ENCODE peak calls at places on chromosomes 6 and 20, in five cellular contexts. M, H, R, T and K are unnamed samples.

GRCh38 chr6:42979523-42980177 is 669 bp upstream of the PEX6 start:
- DNase-seq in M (peak), H (no peak), R (no peak), T (no peak), K (no peak)

GRCh38 chr20:4192378-4193048 is 177.2 kb upstream of the RNF24 start:
- DNase-seq in M (no peak), H (no peak), R (no peak), T (no peak), K (no peak)

GRCh38 chr6:87572031-87572430 is 17.8 kb downstream of the RARS2 start:
- DNase-seq in M (peak), H (no peak), R (no peak), T (no peak), K (no peak)

GRCh38 chr20:50194831-50195523 is 4.3 kb downstream of the CEBPB start:
- DNase-seq in M (no peak), H (peak), R (no peak), T (peak), K (no peak)

GRCh38 chr6:106318061-106318460 is 7.5 kb downstream of the ATG5 start:
- DNase-seq in M (no peak), H (no peak), R (no peak), T (no peak), K (no peak)

GRCh38 chr6:52975580-52975979 is 19.5 kb downstream of the GSTA4 start:
- DNase-seq in M (peak), H (no peak), R (no peak), T (no peak), K (no peak)

GRCh38 chr6:11496152-11497060 is 41.1 kb upstream of the TMEM170B start:
- DNase-seq in M (peak), H (no peak), R (peak), T (peak), K (peak)

GRCh38 chr6:163191704-163192537 is 222.6 kb upstream of the QKI start:
- DNase-seq in M (no peak), H (no peak), R (no peak), T (no peak), K (no peak)

GRCh38 chr20:4449977-4450715 is 271.6 kb upstream of the PRND start:
- DNase-seq in M (peak), H (no peak), R (no peak), T (no peak), K (no peak)

GRCh38 chr20:709421-709820 is 33.8 kb upstream of the SCRT2 start:
- DNase-seq in M (no peak), H (no peak), R (no peak), T (no peak), K (no peak)

GRCh38 chr6:111850288-111850937 is 22.8 kb downstream of the FYN start:
- DNase-seq in M (no peak), H (no peak), R (no peak), T (no peak), K (peak)

GRCh38 chr6:53318429-53318828 is 30.3 kb downstream of the ELOVL5 start:
- DNase-seq in M (no peak), H (no peak), R (no peak), T (no peak), K (no peak)

GRCh38 chr20:31853481-31853880 is 8.1 kb upstream of the FOXS1 start:
- DNase-seq in M (no peak), H (peak), R (no peak), T (no peak), K (no peak)
- H3K27ac ChIP-seq in M (no peak), H (no peak), R (no peak), T (no peak), K (no peak)

DNA sequence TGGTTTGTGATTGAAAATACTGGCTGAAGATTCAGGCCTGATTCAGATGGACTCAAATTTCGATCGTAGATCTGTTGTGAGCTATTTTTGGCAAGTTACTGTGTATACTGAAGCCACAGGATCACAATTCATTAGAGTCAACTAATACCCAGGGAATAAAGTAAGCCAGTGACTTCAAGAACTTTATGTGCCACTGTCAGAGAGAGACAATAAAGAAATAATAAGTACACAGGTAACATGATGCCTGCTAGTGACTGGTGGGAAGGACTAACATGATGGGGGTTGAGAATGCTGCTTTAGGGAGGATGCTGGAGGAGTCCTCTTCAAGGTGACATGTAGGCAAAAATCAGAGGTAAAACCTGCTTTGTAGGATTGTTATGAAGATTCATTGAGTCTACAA is 215.9 kb downstream of the DOK5 start:
- DNase-seq in M (no peak), H (no peak), R (no peak), T (no peak), K (no peak)
- H3K27ac ChIP-seq in M (no peak), H (no peak), R (no peak), T (no peak), K (no peak)

GRCh38 chr20:45056473-45057148 is 44.3 kb downstream of the KCNS1 start:
- DNase-seq in M (no peak), H (no peak), R (no peak), T (no peak), K (no peak)

GRCh38 chr20:45051497-45052060 is 49.3 kb downstream of the KCNS1 start:
- DNase-seq in M (no peak), H (no peak), R (no peak), T (no peak), K (no peak)

GRCh38 chr20:45055056-45055455 is 45.9 kb downstream of the KCNS1 start:
- DNase-seq in M (no peak), H (no peak), R (no peak), T (no peak), K (no peak)

GRCh38 chr20:45052698-45053440 is 48.1 kb downstream of the KCNS1 start:
- DNase-seq in M (peak), H (no peak), R (peak), T (no peak), K (no peak)

DNA sequence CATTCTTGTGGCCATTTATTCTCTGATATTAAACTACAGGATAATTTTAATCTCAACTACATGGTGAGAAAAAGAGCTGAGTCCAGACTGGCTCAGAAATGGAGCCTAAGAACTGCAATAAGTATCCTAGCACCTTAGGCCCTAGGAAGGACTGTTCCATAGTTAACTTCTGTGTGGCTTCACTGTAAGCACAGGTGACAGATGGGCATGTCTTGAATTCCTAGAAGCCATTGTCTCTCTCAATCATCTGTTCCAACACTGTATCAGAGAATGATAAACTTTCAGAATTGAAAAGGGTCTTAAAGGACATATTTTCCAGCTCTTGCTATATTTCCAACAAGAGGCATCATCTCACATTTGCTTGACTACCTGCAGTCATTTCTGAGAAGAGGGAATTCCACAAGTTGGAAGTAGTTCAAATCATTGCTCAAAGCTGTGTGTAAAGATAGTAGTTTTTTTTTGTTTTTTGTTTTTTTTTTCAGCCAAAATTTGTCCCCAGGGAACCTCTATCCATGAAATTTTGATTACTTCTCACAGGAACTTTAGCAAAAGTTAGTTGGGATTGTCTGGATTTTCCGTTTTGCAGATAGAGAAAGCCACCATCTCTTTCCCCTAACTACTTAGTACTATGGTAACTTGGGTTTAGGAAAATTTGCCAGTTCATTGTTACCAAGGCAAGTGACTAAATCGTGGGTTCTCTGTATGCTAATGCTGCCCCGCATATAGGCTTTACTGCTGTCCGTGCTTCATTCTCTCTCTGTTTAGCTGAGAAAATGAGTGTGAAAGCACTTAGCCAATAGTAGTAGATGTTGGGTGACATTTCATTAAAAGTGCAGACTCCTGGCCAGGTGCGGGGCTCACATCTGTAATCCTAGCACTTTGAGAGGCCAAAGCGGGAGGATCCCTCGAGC is 47.2 kb downstream of the KCNS1 start:
- DNase-seq in M (no peak), H (no peak), R (no peak), T (no peak), K (no peak)
- H3K27ac ChIP-seq in M (peak), H (no peak), R (peak), T (peak), K (peak)

DNA sequence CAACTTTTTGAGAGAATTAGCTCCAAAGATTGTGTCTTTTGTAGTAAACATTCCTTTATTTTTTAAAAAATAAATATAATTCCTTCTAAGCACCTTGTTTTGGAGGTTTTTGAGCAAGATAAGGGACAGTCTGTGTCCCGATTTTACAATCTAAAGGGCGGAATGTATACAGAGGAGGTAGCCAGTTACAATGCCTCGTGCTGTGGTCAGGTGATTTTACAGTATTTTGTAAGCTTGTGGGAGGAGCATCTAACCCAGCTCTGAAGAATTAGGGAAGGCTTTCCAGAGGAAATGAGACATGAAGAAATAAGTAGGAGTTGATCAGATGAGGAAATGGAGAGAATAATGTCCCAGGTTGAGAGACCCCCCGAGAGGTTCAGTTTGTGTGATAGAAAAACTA is 1.3 kb downstream of the HINT3 start:
- DNase-seq in M (peak), H (no peak), R (no peak), T (no peak), K (peak)
- H3K27ac ChIP-seq in M (no peak), H (peak), R (peak), T (no peak), K (peak)

DNA sequence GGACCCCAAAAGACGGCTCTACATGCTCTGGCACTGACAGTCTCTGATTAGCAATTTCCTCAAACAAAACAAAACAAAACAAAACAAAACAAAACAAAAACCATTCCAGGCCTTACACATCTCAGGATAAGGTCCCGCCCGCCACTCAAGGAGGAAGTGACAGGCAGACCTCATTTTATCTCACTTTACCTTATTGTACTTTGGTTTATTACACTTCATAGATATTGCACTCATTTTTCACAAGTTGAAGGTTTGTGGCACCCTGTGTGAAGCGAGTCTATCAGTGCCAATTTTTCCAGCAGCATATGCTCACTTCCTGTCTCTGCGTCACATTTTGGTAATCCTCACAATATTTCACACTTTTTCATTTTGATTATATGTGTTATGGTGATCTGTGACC is 15.2 kb downstream of the ZBP1 start:
- DNase-seq in M (no peak), H (no peak), R (no peak), T (no peak), K (no peak)
- H3K27ac ChIP-seq in M (no peak), H (no peak), R (no peak), T (no peak), K (no peak)

GRCh38 chr6:136426627-136427377 is 123.4 kb downstream of the MAP7 start:
- DNase-seq in M (no peak), H (no peak), R (no peak), T (no peak), K (no peak)
- H3K27ac ChIP-seq in M (no peak), H (no peak), R (no peak), T (no peak), K (peak)

GRCh38 chr20:11144114-11144513 is 470.3 kb upstream of the JAG1 start:
- DNase-seq in M (peak), H (no peak), R (no peak), T (no peak), K (no peak)
- H3K27ac ChIP-seq in M (no peak), H (no peak), R (no peak), T (no peak), K (no peak)